ENCODE peak calls at places on chromosome 13, in seven cellular contexts. K is foreskin fibroblast, I is AG04449, F is AG09309, C is heart right ventricle, A is tibial artery, B is fibroblast of pulmonary artery. H is an unnamed sample.

GRCh38 chr13:95605426-95606125 is 38.9 kb downstream of the DZIP1 start:
- DNase-seq in K (no peak), I (no peak), F (no peak), C (no peak), A (no peak), B (no peak), H (no peak)

GRCh38 chr13:83536941-83537340 is 345.3 kb downstream of the SLITRK1 start:
- DNase-seq in K (no peak), I (no peak), F (no peak), C (no peak), A (no peak), B (no peak), H (no peak)

GRCh38 chr13:20448470-20448869 is 77.2 kb downstream of the CRYL1 start:
- DNase-seq in K (no peak), I (no peak), F (no peak), C (no peak), A (no peak), B (no peak), H (no peak)

GRCh38 chr13:51420681-51421476 is 32.0 kb downstream of the INTS6 start:
- DNase-seq in K (no peak), I (no peak), F (no peak), C (no peak), A (no peak), B (no peak), H (no peak)

GRCh38 chr13:107266657-107267056 is 698.7 kb upstream of the ARGLU1 start:
- DNase-seq in K (no peak), I (no peak), F (no peak), C (no peak), A (no peak), B (peak; percentile 8), H (no peak)

GRCh38 chr13:26247608-26248007 is 6.3 kb upstream of the CDK8 start:
- DNase-seq in K (no peak), I (no peak), F (no peak), C (no peak), A (no peak), B (no peak), H (peak; percentile 25)

GRCh38 chr13:93963266-93964131 is 516.0 kb downstream of the DCT start:
- DNase-seq in K (peak; percentile 83), I (no peak), F (peak; percentile 11), C (no peak), A (no peak), B (peak; percentile 82), H (peak; percentile 76)

GRCh38 chr13:65505941-65506340 is 1724.2 kb downstream of the PCDH9 start:
- DNase-seq in K (no peak), I (no peak), F (no peak), C (no peak), A (no peak), B (no peak), H (no peak)

GRCh38 chr13:106182404-106182803 is 353.1 kb downstream of the EFNB2 start:
- DNase-seq in K (peak; percentile 92), I (peak; percentile 78), F (peak; percentile 77), C (no peak), A (no peak), B (peak; percentile 89), H (peak; percentile 95)

GRCh38 chr13:33676045-33676699 is 141.8 kb upstream of the RFC3 start:
- DNase-seq in K (peak; percentile 50), I (no peak), F (no peak), C (no peak), A (no peak), B (peak; percentile 24), H (peak; percentile 7)

GRCh38 chr13:77502104-77502720 is 33.3 kb upstream of the SCEL start:
- DNase-seq in K (no peak), I (no peak), F (no peak), C (no peak), A (no peak), B (no peak), H (no peak)

GRCh38 chr13:113009743-113010509 is 40.9 kb downstream of the MCF2L start:
- DNase-seq in K (no peak), I (no peak), F (no peak), C (no peak), A (no peak), B (peak; percentile 38), H (no peak)

GRCh38 chr13:98065468-98065867 is 77.4 kb upstream of the FARP1 start:
- DNase-seq in K (no peak), I (no peak), F (no peak), C (no peak), A (no peak), B (no peak), H (no peak)

GRCh38 chr13:95530178-95530577 is 22.3 kb upstream of the CLDN10 start:
- DNase-seq in K (peak; percentile 58), I (no peak), F (peak; percentile 20), C (no peak), A (peak; percentile 36), B (peak; percentile 72), H (peak; percentile 20)

GRCh38 chr13:63184693-63185092 is 1769.0 kb upstream of the PCDH20 start:
- DNase-seq in K (peak; percentile 84), I (no peak), F (no peak), C (no peak), A (no peak), B (peak; percentile 51), H (peak; percentile 78)

GRCh38 chr13:101751488-101751887 is 299.0 kb downstream of the ITGBL1 start:
- DNase-seq in K (peak; percentile 93), I (peak; percentile 46), F (peak; percentile 2), C (no peak), A (no peak), B (peak; percentile 88), H (peak; percentile 90)

DNA sequence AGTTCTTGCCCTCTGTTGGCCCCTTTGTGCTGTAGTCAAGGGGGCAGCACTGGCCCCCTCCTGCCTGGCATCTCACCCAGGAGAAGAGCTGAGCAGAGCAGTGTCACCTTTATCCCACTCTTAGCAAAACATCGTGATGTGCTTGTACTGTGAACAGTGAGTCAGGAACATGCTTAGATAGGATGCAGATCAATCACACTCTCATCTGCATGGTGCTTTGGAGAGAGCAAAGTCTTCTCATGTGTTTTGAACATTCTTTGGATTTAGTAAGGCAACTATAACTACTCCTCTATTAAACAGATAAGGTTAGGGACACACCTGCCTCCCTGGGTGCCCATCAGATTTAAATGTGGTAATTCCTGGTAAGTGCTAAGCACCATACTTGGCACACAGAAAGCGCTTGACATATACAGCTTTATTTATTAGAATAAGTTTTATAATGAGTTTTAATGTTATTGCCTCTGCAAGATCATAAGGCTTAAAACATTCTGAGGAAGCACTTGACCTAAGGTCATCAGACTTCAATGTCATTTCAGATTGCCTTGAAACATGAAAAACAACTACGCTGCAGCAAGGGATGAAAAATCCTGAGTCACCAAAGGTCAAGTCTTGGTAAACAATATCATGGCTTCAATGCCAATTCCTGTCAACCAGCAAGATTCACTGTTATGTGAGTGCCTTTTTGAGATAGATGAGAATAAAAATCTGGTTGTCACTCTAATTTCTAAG is 82.4 kb upstream of the IRS2 start:
- DNase-seq in K (peak; percentile 56), I (no peak), F (no peak), C (no peak), A (no peak), B (peak; percentile 8), H (peak; percentile 55)
- H3K4me3 ChIP-seq in K (no peak overlapping the region), I (no peak overlapping the region), F (no peak overlapping the region), C (no peak overlapping the region), A (peak overlapping the region; percentile 44), B (no peak overlapping the region), H (no peak overlapping the region)

GRCh38 chr13:45121421-45121820 is 1.1 kb downstream of the GTF2F2 start:
- DNase-seq in K (peak; percentile 60), I (no peak), F (no peak), C (no peak), A (no peak), B (peak; percentile 46), H (peak; percentile 49)
- TF ChIP-seq CTCF in K (peak; percentile 7), I (peak; percentile 4), F (peak; percentile 33), C (no peak), A (no peak), B (peak; percentile 25), H (peak; percentile 25)

GRCh38 chr13:24650157-24650556 is 30.1 kb upstream of the ATP12A start:
- DNase-seq in K (peak; percentile 91), I (no peak), F (peak; percentile 73), C (no peak), A (no peak), B (peak; percentile 10), H (peak; percentile 86)

GRCh38 chr13:24651718-24652345 is 28.4 kb upstream of the ATP12A start:
- DNase-seq in K (no peak), I (no peak), F (no peak), C (no peak), A (no peak), B (no peak), H (no peak)

GRCh38 chr13:24648983-24649684 is 31.1 kb upstream of the ATP12A start:
- DNase-seq in K (no peak), I (no peak), F (no peak), C (no peak), A (no peak), B (no peak), H (no peak)

GRCh38 chr13:24648271-24648670 is 31.9 kb upstream of the ATP12A start:
- DNase-seq in K (no peak), I (no peak), F (no peak), C (no peak), A (no peak), B (no peak), H (no peak)

GRCh38 chr13:24649685-24650038 is 30.5 kb upstream of the ATP12A start:
- DNase-seq in K (no peak), I (no peak), F (no peak), C (no peak), A (no peak), B (no peak), H (no peak)
- H3K4me3 ChIP-seq in K (no peak overlapping the region), I (no peak overlapping the region), F (no peak overlapping the region), C (no peak overlapping the region), A (no peak overlapping the region), B (no peak overlapping the region), H (no peak overlapping the region)

DNA sequence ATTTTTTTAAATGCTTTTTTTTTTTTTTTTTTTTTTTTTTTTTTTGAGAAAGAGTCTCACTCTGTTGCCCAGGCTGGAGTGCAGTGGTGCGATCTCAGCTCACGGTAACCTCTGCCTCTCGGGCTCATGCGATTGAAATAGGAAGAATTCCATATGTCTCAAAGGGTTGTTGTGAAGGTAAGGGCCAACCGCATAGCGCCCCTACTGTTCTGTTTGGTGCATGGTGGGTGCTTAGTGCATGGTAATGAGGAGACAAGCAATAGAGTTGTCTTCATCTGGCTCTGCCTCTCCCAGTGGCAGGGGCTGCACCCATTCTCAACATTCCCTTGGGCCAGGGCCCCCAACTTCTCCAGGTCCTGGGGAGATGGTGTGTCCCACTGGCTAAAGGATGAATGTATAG is 68.7 kb downstream of the RASL11A start:
- DNase-seq in K (peak; percentile 52), I (no peak), F (no peak), C (no peak), A (no peak), B (peak; percentile 58), H (peak; percentile 54)
- TF ChIP-seq CTCF in K (peak; percentile 58), I (peak; percentile 63), F (peak; percentile 65), C (peak; percentile 42), A (peak; percentile 14), B (peak; percentile 77), H (peak; percentile 73)

DNA sequence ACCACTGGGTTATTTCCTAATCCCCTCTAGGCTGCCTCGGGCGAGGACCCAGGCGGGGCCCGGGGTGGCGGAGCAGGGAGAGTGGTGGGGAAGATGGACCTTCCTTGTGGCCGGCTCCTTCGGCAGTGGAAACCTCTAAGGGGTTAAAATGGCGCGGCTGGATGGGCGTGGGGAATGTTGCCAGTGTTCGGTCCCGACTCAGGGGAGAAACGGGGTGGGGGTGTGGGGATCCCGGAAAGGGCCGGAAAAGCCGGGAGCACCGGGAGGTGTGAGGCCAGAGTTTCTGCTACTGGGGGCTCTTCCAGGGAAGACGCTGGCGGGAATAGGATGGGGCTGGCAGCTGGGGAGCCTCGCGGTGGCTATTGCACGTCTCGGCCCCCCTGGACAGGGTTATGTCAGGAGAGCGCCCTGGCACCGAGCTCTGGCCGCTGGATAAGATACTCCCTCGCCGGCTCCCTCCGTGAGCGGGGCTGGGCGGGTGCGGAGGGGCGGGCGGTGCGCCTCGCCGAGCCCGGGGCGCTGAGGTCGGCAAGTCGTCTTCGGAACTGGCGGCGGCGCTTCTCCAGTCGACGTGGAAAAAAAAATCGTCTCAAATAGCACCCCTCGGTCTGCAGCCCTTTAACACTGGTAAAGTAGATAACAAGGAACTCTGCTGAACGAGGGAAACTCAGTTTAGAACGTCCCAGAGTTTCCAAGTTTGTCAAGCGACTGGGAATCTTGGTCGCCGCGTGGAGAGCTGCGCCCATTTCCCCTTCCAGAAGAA is 114.9 kb downstream of the KCNRG start:
- DNase-seq in K (peak; percentile 65), I (no peak), F (no peak), C (peak; percentile 48), A (peak; percentile 80), B (peak; percentile 31), H (peak; percentile 48)
- H3K4me3 ChIP-seq in K (peak overlapping the region; percentile 52), I (peak overlapping the region; percentile 50), F (peak overlapping the region; percentile 54), C (peak overlapping the region; percentile 55), A (peak overlapping the region; percentile 71), B (peak overlapping the region; percentile 49), H (peak overlapping the region; percentile 45)